ENCODE peak calls at places on chromosome 13, in four cellular contexts. One of them, this sample, is unnamed.
A peak's percentile ranks its signal among the peaks of the same experiment; 100 is the strongest.

GRCh38 chr13:110636053-110636475 is 20.7 kb downstream of the NAXD start:
- DNase-seq in fibroblast of lung: no peak
- DNase-seq in adipocyte: no peak
- DNase-seq in left ventricle myocardium inferior: no peak
- DNase-seq in this sample: no peak

GRCh38 chr13:44934724-44935123 is 54.5 kb downstream of the NUFIP1 start:
- DNase-seq in fibroblast of lung: peak; percentile 88
- DNase-seq in left ventricle myocardium inferior: no peak
- DNase-seq in adipocyte: peak; percentile 45
- DNase-seq in this sample: no peak

GRCh38 chr13:90386090-90386489 is 961.4 kb upstream of the MIR17HG start:
- DNase-seq in left ventricle myocardium inferior: no peak
- DNase-seq in adipocyte: no peak
- DNase-seq in fibroblast of lung: no peak
- DNase-seq in this sample: no peak

GRCh38 chr13:101919541-101920306 is 467.2 kb downstream of the ITGBL1 start:
- DNase-seq in fibroblast of lung: peak; percentile 35
- DNase-seq in left ventricle myocardium inferior: peak; percentile 27
- DNase-seq in adipocyte: peak; percentile 54
- DNase-seq in this sample: no peak

GRCh38 chr13:59834801-59835200 is 328.9 kb downstream of the DIAPH3 start:
- DNase-seq in left ventricle myocardium inferior: no peak
- DNase-seq in adipocyte: no peak
- DNase-seq in fibroblast of lung: peak; percentile 90
- DNase-seq in this sample: no peak

GRCh38 chr13:99383511-99383921 is 76.3 kb upstream of the GPR183 start:
- DNase-seq in adipocyte: no peak
- DNase-seq in left ventricle myocardium inferior: no peak
- DNase-seq in fibroblast of lung: no peak
- DNase-seq in this sample: no peak

GRCh38 chr13:105426454-105426853 is 1109.0 kb downstream of the EFNB2 start:
- DNase-seq in left ventricle myocardium inferior: no peak
- DNase-seq in fibroblast of lung: no peak
- DNase-seq in adipocyte: no peak
- DNase-seq in this sample: no peak

GRCh38 chr13:34070544-34071303 is 252.8 kb downstream of the RFC3 start:
- DNase-seq in adipocyte: no peak
- DNase-seq in fibroblast of lung: no peak
- DNase-seq in left ventricle myocardium inferior: no peak
- DNase-seq in this sample: no peak

GRCh38 chr13:58625703-58626389 is 994.3 kb downstream of the PCDH17 start:
- DNase-seq in fibroblast of lung: no peak
- DNase-seq in left ventricle myocardium inferior: no peak
- DNase-seq in adipocyte: no peak
- DNase-seq in this sample: no peak

GRCh38 chr13:97492257-97492656 is 58.3 kb downstream of the RAP2A start:
- DNase-seq in left ventricle myocardium inferior: no peak
- DNase-seq in fibroblast of lung: no peak
- DNase-seq in adipocyte: no peak
- DNase-seq in this sample: no peak

GRCh38 chr13:50974268-50974667 is 64.7 kb downstream of the RNASEH2B start:
- DNase-seq in left ventricle myocardium inferior: no peak
- DNase-seq in fibroblast of lung: no peak
- DNase-seq in adipocyte: no peak
- DNase-seq in this sample: no peak

GRCh38 chr13:64847767-64848166 is 2382.4 kb downstream of the PCDH9 start:
- DNase-seq in adipocyte: no peak
- DNase-seq in left ventricle myocardium inferior: no peak
- DNase-seq in fibroblast of lung: no peak
- DNase-seq in this sample: no peak

GRCh38 chr13:110182003-110182402 is 125.0 kb downstream of the COL4A1 start:
- DNase-seq in fibroblast of lung: no peak
- DNase-seq in left ventricle myocardium inferior: no peak
- DNase-seq in adipocyte: no peak
- DNase-seq in this sample: no peak

GRCh38 chr13:83883061-83883523 is 818 bp upstream of the SLITRK1 start:
- DNase-seq in adipocyte: no peak
- DNase-seq in fibroblast of lung: no peak
- DNase-seq in left ventricle myocardium inferior: no peak
- DNase-seq in this sample: no peak

GRCh38 chr13:44141213-44141724 is 232.4 kb upstream of the SERP2 start:
- DNase-seq in left ventricle myocardium inferior: no peak
- DNase-seq in adipocyte: peak; percentile 21
- DNase-seq in fibroblast of lung: peak; percentile 27
- DNase-seq in this sample: no peak

GRCh38 chr13:62022369-62022768 is 606.7 kb upstream of the PCDH20 start:
- DNase-seq in left ventricle myocardium inferior: no peak
- DNase-seq in adipocyte: no peak
- DNase-seq in fibroblast of lung: no peak
- DNase-seq in this sample: no peak

GRCh38 chr13:91133941-91134772 is 213.3 kb upstream of the MIR17HG start:
- DNase-seq in left ventricle myocardium inferior: no peak
- DNase-seq in adipocyte: peak; percentile 52
- DNase-seq in fibroblast of lung: peak; percentile 60
- DNase-seq in this sample: peak; percentile 60

GRCh38 chr13:73598021-73598712 is 536.0 kb downstream of the KLF12 start:
- DNase-seq in adipocyte: peak; percentile 54
- DNase-seq in fibroblast of lung: peak; percentile 75
- DNase-seq in left ventricle myocardium inferior: no peak
- DNase-seq in this sample: no peak

GRCh38 chr13:50379584-50379983 is 364.3 kb downstream of the KCNRG start:
- DNase-seq in fibroblast of lung: peak; percentile 68
- DNase-seq in adipocyte: no peak
- DNase-seq in left ventricle myocardium inferior: no peak
- DNase-seq in this sample: no peak

GRCh38 chr13:106597190-106597589 is 29.3 kb upstream of the ARGLU1 start:
- DNase-seq in fibroblast of lung: no peak
- DNase-seq in left ventricle myocardium inferior: peak; percentile 77
- DNase-seq in adipocyte: peak; percentile 3
- DNase-seq in this sample: no peak

GRCh38 chr13:74062933-74063332 is 71.3 kb downstream of the KLF12 start:
- DNase-seq in left ventricle myocardium inferior: peak; percentile 66
- DNase-seq in adipocyte: no peak
- DNase-seq in fibroblast of lung: peak; percentile 86
- DNase-seq in this sample: no peak

GRCh38 chr13:105969761-105970160 is 565.7 kb downstream of the EFNB2 start:
- DNase-seq in fibroblast of lung: peak; percentile 56
- DNase-seq in adipocyte: no peak
- DNase-seq in left ventricle myocardium inferior: no peak
- DNase-seq in this sample: no peak

GRCh38 chr13:110957931-110958330 is 43.1 kb upstream of the ANKRD10 start:
- DNase-seq in fibroblast of lung: no peak
- DNase-seq in adipocyte: no peak
- DNase-seq in left ventricle myocardium inferior: no peak
- DNase-seq in this sample: no peak

GRCh38 chr13:23147827-23148226 is 33.0 kb upstream of the SGCG start:
- DNase-seq in fibroblast of lung: no peak
- DNase-seq in adipocyte: no peak
- DNase-seq in left ventricle myocardium inferior: no peak
- DNase-seq in this sample: no peak

GRCh38 chr13:113861433-113862030 is 2.3 kb downstream of the GAS6 start:
- DNase-seq in fibroblast of lung: no peak
- DNase-seq in left ventricle myocardium inferior: no peak
- DNase-seq in adipocyte: peak; percentile 20
- DNase-seq in this sample: no peak

GRCh38 chr13:113860579-113861432 is 3.1 kb downstream of the GAS6 start:
- DNase-seq in left ventricle myocardium inferior: no peak
- DNase-seq in fibroblast of lung: peak; percentile 51
- DNase-seq in adipocyte: peak; percentile 19
- DNase-seq in this sample: no peak

GRCh38 chr13:113862766-113863510 is 938 bp downstream of the GAS6 start:
- DNase-seq in left ventricle myocardium inferior: peak; percentile 68
- DNase-seq in adipocyte: peak; percentile 70
- DNase-seq in fibroblast of lung: peak; percentile 42
- DNase-seq in this sample: peak; percentile 55

GRCh38 chr13:113863511-113864302 is at the start of gene GAS6:
- DNase-seq in fibroblast of lung: peak; percentile 51
- DNase-seq in adipocyte: peak; percentile 81
- DNase-seq in left ventricle myocardium inferior: peak; percentile 82
- DNase-seq in this sample: peak; percentile 64

DNA sequence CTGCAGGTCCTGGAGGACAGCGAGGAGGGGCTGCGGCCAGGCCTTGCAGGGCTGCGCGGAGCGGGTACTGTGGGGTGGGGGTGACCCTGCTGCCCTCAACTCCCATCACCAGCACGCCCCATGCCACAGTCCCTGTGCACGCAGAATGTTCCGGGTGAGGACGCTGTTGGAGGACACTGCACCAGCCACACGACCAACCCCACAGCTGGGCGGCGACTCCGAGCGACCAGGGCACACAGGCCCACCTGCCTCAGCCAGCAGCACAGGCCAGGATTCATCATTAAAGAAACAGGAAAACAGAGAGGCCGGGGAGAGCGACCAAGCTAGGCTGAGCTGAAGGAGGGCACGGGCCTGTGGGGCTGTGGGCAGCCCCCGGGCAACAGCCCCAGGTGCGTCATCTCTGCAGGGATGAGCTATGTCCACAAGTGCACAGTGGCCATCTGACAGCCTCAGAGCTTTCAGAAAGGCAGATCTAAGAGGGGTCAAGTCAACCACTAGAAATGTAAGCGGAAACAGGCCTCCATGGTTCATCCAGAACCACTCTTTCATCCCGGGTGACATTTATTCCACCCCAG is 1.6 kb downstream of the GAS6 start:
- DNase-seq in fibroblast of lung: no peak
- DNase-seq in adipocyte: no peak
- DNase-seq in left ventricle myocardium inferior: no peak
- DNase-seq in this sample: no peak
- H3K4me3 ChIP-seq in fibroblast of lung: peak overlapping the region; percentile 72
- H3K4me3 ChIP-seq in adipocyte: peak overlapping the region; percentile 82
- H3K4me3 ChIP-seq in left ventricle myocardium inferior: peak overlapping the region; percentile 97
- H3K4me3 ChIP-seq in this sample: peak overlapping the region; percentile 42

GRCh38 chr13:48530833-48531232 is 2.0 kb downstream of the RCBTB2 start:
- DNase-seq in fibroblast of lung: no peak
- DNase-seq in left ventricle myocardium inferior: no peak
- DNase-seq in adipocyte: no peak
- DNase-seq in this sample: no peak

GRCh38 chr13:48528720-48529119 is 4.2 kb downstream of the RCBTB2 start:
- DNase-seq in adipocyte: no peak
- DNase-seq in left ventricle myocardium inferior: no peak
- DNase-seq in fibroblast of lung: no peak
- DNase-seq in this sample: no peak

GRCh38 chr13:48531416-48532145 is 1.3 kb downstream of the RCBTB2 start:
- DNase-seq in adipocyte: no peak
- DNase-seq in left ventricle myocardium inferior: no peak
- DNase-seq in fibroblast of lung: no peak
- DNase-seq in this sample: no peak

GRCh38 chr13:48527955-48528354 is 4.9 kb downstream of the RCBTB2 start:
- DNase-seq in adipocyte: no peak
- DNase-seq in left ventricle myocardium inferior: no peak
- DNase-seq in fibroblast of lung: no peak
- DNase-seq in this sample: no peak

GRCh38 chr13:48526269-48526668 is 6.6 kb downstream of the RCBTB2 start:
- DNase-seq in left ventricle myocardium inferior: no peak
- DNase-seq in fibroblast of lung: no peak
- DNase-seq in adipocyte: no peak
- DNase-seq in this sample: no peak
- H3K4me1 ChIP-seq in left ventricle myocardium inferior: peaks cover 20% of the 10 kb centered on the region
- H3K4me1 ChIP-seq in fibroblast of lung: no peaks in the 10 kb centered on the region
- H3K4me1 ChIP-seq in adipocyte: peaks cover 7% of the 10 kb centered on the region
- H3K4me1 ChIP-seq in this sample: peaks cover 7% of the 10 kb centered on the region

GRCh38 chr13:52428295-52428694 is 22.1 kb downstream of the VPS36 start:
- DNase-seq in fibroblast of lung: peak; percentile 85
- DNase-seq in adipocyte: peak; percentile 34
- DNase-seq in left ventricle myocardium inferior: no peak
- DNase-seq in this sample: no peak

GRCh38 chr13:52432456-52432855 is 18.0 kb downstream of the VPS36 start:
- DNase-seq in adipocyte: no peak
- DNase-seq in left ventricle myocardium inferior: no peak
- DNase-seq in fibroblast of lung: no peak
- DNase-seq in this sample: no peak
- H3K36me3 ChIP-seq in adipocyte: peaks cover 78% of the 10 kb centered on the region
- H3K36me3 ChIP-seq in left ventricle myocardium inferior: peaks cover 75% of the 10 kb centered on the region
- H3K36me3 ChIP-seq in fibroblast of lung: peaks cover 4% of the 10 kb centered on the region
- H3K36me3 ChIP-seq in this sample: peaks cover 52% of the 10 kb centered on the region

GRCh38 chr13:95955255-95955654 is 97.9 kb downstream of the UGGT2 start:
- DNase-seq in left ventricle myocardium inferior: no peak
- DNase-seq in adipocyte: no peak
- DNase-seq in fibroblast of lung: no peak
- DNase-seq in this sample: no peak
- H3K4me3 ChIP-seq in left ventricle myocardium inferior: no peak overlapping the region
- H3K4me3 ChIP-seq in adipocyte: no peak overlapping the region
- H3K4me3 ChIP-seq in fibroblast of lung: no peak overlapping the region
- H3K4me3 ChIP-seq in this sample: no peak overlapping the region

DNA sequence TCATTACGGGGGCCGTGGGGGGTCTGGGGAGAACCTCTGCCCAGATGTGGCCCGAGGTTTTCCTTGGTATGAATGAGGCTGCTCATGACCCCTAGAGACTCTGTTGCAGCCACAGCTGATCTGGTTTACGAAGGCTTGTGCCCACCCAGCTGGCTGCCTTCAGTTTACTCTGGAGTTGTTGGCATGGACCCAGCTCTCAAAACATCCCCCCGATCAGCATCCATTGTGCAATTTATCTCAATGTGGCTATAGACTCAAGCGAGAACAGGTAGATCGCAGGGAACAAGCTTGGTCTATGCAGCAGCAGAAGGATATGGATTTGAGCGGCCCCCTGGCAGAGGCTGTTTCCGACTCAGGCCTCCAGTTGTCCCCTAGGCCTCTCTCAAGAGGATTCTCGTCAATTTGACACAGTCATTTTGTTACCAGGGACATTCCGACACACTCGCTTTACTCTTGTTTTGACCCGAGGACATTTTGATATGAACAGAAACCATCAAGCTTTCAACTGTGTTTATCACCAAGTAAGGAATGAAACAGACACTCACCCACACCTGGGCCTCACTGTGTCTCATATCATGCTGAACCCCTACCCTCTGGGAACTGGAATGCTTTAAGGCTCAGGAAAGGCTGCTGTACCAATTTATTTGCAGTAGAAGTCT is 161.5 kb downstream of the KATNAL1 start:
- DNase-seq in fibroblast of lung: no peak
- DNase-seq in adipocyte: no peak
- DNase-seq in left ventricle myocardium inferior: no peak
- DNase-seq in this sample: no peak
- H3K4me1 ChIP-seq in fibroblast of lung: peaks cover 18% of the 10 kb centered on the region
- H3K4me1 ChIP-seq in adipocyte: peaks cover 32% of the 10 kb centered on the region
- H3K4me1 ChIP-seq in left ventricle myocardium inferior: peaks cover 10% of the 10 kb centered on the region
- H3K4me1 ChIP-seq in this sample: no peaks in the 10 kb centered on the region

GRCh38 chr13:28286263-28286662 is 147.9 kb downstream of the PAN3 start:
- DNase-seq in adipocyte: no peak
- DNase-seq in left ventricle myocardium inferior: no peak
- DNase-seq in fibroblast of lung: no peak
- DNase-seq in this sample: no peak

GRCh38 chr13:28282451-28282850 is 144.1 kb downstream of the PAN3 start:
- DNase-seq in left ventricle myocardium inferior: no peak
- DNase-seq in adipocyte: no peak
- DNase-seq in fibroblast of lung: no peak
- DNase-seq in this sample: no peak

GRCh38 chr13:28283600-28283999 is 145.3 kb downstream of the PAN3 start:
- DNase-seq in fibroblast of lung: no peak
- DNase-seq in adipocyte: no peak
- DNase-seq in left ventricle myocardium inferior: no peak
- DNase-seq in this sample: no peak
- H3K36me3 ChIP-seq in fibroblast of lung: no peaks in the 10 kb centered on the region
- H3K36me3 ChIP-seq in adipocyte: peaks cover 61% of the 10 kb centered on the region
- H3K36me3 ChIP-seq in left ventricle myocardium inferior: peaks cover 74% of the 10 kb centered on the region
- H3K36me3 ChIP-seq in this sample: peaks cover 25% of the 10 kb centered on the region